ENCODE peak calls at places on chromosomes 11 and 22, in nine cellular contexts. One of them, this sample, is unnamed.

GRCh38 chr11:118895093-118896039 is 11.7 kb downstream of the CXCR5 start:
- DNase-seq in left ventricle myocardium inferior: no peak
- DNase-seq in dorsolateral prefrontal cortex: no peak
- DNase-seq in stomach: no peak
- DNase-seq in brain microvascular endothelial cell: no peak
- DNase-seq in K562: no peak
- DNase-seq in thoracic aorta: no peak
- DNase-seq in uterus: no peak
- DNase-seq in upper lobe of left lung: peak; percentile 46
- DNase-seq in this sample: no peak

GRCh38 chr11:18865951-18866350 is 73.3 kb downstream of the MRGPRX1 start:
- DNase-seq in thoracic aorta: no peak
- DNase-seq in brain microvascular endothelial cell: no peak
- DNase-seq in upper lobe of left lung: no peak
- DNase-seq in stomach: no peak
- DNase-seq in left ventricle myocardium inferior: no peak
- DNase-seq in K562: no peak
- DNase-seq in uterus: no peak
- DNase-seq in dorsolateral prefrontal cortex: no peak
- DNase-seq in this sample: no peak

GRCh38 chr22:33597274-33597985 is 322.8 kb downstream of the LARGE1 start:
- DNase-seq in dorsolateral prefrontal cortex: no peak
- DNase-seq in uterus: no peak
- DNase-seq in K562: no peak
- DNase-seq in upper lobe of left lung: no peak
- DNase-seq in stomach: no peak
- DNase-seq in brain microvascular endothelial cell: no peak
- DNase-seq in left ventricle myocardium inferior: peak; percentile 25
- DNase-seq in thoracic aorta: no peak
- DNase-seq in this sample: no peak

GRCh38 chr11:114059278-114059983 is at the start of gene ZBTB16:
- DNase-seq in uterus: peak; percentile 87
- DNase-seq in left ventricle myocardium inferior: peak; percentile 93
- DNase-seq in thoracic aorta: peak; percentile 56
- DNase-seq in upper lobe of left lung: peak; percentile 95
- DNase-seq in dorsolateral prefrontal cortex: peak; percentile 92
- DNase-seq in K562: no peak
- DNase-seq in stomach: peak; percentile 86
- DNase-seq in brain microvascular endothelial cell: no peak
- DNase-seq in this sample: no peak

GRCh38 chr11:67542169-67542568 is 18.9 kb upstream of the CABP2 start:
- DNase-seq in stomach: no peak
- DNase-seq in thoracic aorta: no peak
- DNase-seq in K562: no peak
- DNase-seq in left ventricle myocardium inferior: no peak
- DNase-seq in dorsolateral prefrontal cortex: no peak
- DNase-seq in uterus: no peak
- DNase-seq in upper lobe of left lung: no peak
- DNase-seq in brain microvascular endothelial cell: no peak
- DNase-seq in this sample: no peak

GRCh38 chr11:58179648-58180047 is 9.2 kb upstream of the OR9Q2 start:
- DNase-seq in K562: peak; percentile 19
- DNase-seq in left ventricle myocardium inferior: peak; percentile 13
- DNase-seq in thoracic aorta: no peak
- DNase-seq in stomach: no peak
- DNase-seq in upper lobe of left lung: no peak
- DNase-seq in brain microvascular endothelial cell: no peak
- DNase-seq in dorsolateral prefrontal cortex: no peak
- DNase-seq in uterus: no peak
- DNase-seq in this sample: no peak

GRCh38 chr22:47059701-47060161 is 297.3 kb downstream of the TBC1D22A start:
- DNase-seq in brain microvascular endothelial cell: no peak
- DNase-seq in K562: no peak
- DNase-seq in thoracic aorta: no peak
- DNase-seq in left ventricle myocardium inferior: no peak
- DNase-seq in uterus: no peak
- DNase-seq in dorsolateral prefrontal cortex: no peak
- DNase-seq in upper lobe of left lung: peak; percentile 29
- DNase-seq in stomach: no peak
- DNase-seq in this sample: no peak

GRCh38 chr11:39221739-39222138 is 2237.7 kb downstream of the LRRC4C start:
- DNase-seq in stomach: no peak
- DNase-seq in upper lobe of left lung: no peak
- DNase-seq in uterus: no peak
- DNase-seq in brain microvascular endothelial cell: no peak
- DNase-seq in K562: no peak
- DNase-seq in thoracic aorta: no peak
- DNase-seq in left ventricle myocardium inferior: no peak
- DNase-seq in dorsolateral prefrontal cortex: no peak
- DNase-seq in this sample: no peak

GRCh38 chr11:134667175-134667500 is 255.1 kb upstream of the B3GAT1 start:
- DNase-seq in dorsolateral prefrontal cortex: no peak
- DNase-seq in upper lobe of left lung: no peak
- DNase-seq in thoracic aorta: no peak
- DNase-seq in brain microvascular endothelial cell: no peak
- DNase-seq in K562: no peak
- DNase-seq in stomach: no peak
- DNase-seq in left ventricle myocardium inferior: no peak
- DNase-seq in uterus: no peak
- DNase-seq in this sample: no peak

GRCh38 chr11:2587976-2588748 is 111.6 kb downstream of the KCNQ1OT1 start:
- DNase-seq in uterus: no peak
- DNase-seq in stomach: peak; percentile 14
- DNase-seq in brain microvascular endothelial cell: no peak
- DNase-seq in dorsolateral prefrontal cortex: peak; percentile 20
- DNase-seq in left ventricle myocardium inferior: peak; percentile 10
- DNase-seq in thoracic aorta: no peak
- DNase-seq in K562: peak; percentile 3
- DNase-seq in upper lobe of left lung: peak; percentile 72
- DNase-seq in this sample: no peak

GRCh38 chr11:113675003-113675471 is 31.1 kb downstream of the TMPRSS5 start:
- DNase-seq in thoracic aorta: no peak
- DNase-seq in upper lobe of left lung: no peak
- DNase-seq in stomach: no peak
- DNase-seq in K562: peak; percentile 38
- DNase-seq in uterus: no peak
- DNase-seq in left ventricle myocardium inferior: no peak
- DNase-seq in dorsolateral prefrontal cortex: no peak
- DNase-seq in brain microvascular endothelial cell: peak; percentile 93
- DNase-seq in this sample: no peak

GRCh38 chr11:86255896-86256295 is 11.3 kb downstream of the EED start:
- DNase-seq in thoracic aorta: no peak
- DNase-seq in K562: no peak
- DNase-seq in dorsolateral prefrontal cortex: no peak
- DNase-seq in brain microvascular endothelial cell: no peak
- DNase-seq in left ventricle myocardium inferior: no peak
- DNase-seq in upper lobe of left lung: no peak
- DNase-seq in uterus: no peak
- DNase-seq in stomach: no peak
- DNase-seq in this sample: no peak

GRCh38 chr22:49751968-49752597 is 75.6 kb downstream of the BRD1 start:
- DNase-seq in thoracic aorta: no peak
- DNase-seq in dorsolateral prefrontal cortex: no peak
- DNase-seq in stomach: no peak
- DNase-seq in left ventricle myocardium inferior: peak; percentile 10
- DNase-seq in brain microvascular endothelial cell: no peak
- DNase-seq in upper lobe of left lung: no peak
- DNase-seq in uterus: no peak
- DNase-seq in K562: peak; percentile 67
- DNase-seq in this sample: no peak

GRCh38 chr11:118265954-118266353 is 1.9 kb upstream of the MPZL2 start:
- DNase-seq in K562: no peak
- DNase-seq in upper lobe of left lung: no peak
- DNase-seq in stomach: peak; percentile 87
- DNase-seq in left ventricle myocardium inferior: peak; percentile 20
- DNase-seq in dorsolateral prefrontal cortex: no peak
- DNase-seq in brain microvascular endothelial cell: no peak
- DNase-seq in uterus: peak; percentile 22
- DNase-seq in thoracic aorta: no peak
- DNase-seq in this sample: no peak

DNA sequence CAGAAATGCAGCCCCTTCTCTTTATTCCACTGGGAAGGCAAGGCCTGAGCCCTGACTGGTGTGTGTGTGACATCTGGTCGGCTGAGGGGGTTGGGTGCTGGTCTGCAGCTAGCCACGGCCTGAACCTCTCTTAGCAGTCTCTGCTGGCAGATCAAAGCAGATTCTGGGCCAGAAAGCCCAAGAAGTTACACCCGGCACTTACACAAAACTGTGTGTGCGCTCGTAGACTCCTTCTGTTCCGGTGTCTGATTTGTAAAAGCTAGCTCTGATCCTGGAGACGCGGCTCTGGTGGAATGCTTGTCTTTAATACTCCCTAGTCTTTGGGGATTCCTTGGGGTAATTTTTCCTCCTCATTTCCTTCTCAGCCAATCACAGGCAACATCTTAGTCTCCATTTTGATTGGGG is 5.5 kb downstream of the PKNOX2 start:
- DNase-seq in thoracic aorta: no peak
- DNase-seq in stomach: no peak
- DNase-seq in dorsolateral prefrontal cortex: no peak
- DNase-seq in uterus: no peak
- DNase-seq in K562: no peak
- DNase-seq in upper lobe of left lung: no peak
- DNase-seq in brain microvascular endothelial cell: peak; percentile 37
- DNase-seq in left ventricle myocardium inferior: peak; percentile 50
- DNase-seq in this sample: no peak
- H3K27me3 ChIP-seq in thoracic aorta: no peaks in the 10 kb centered on the region
- H3K27me3 ChIP-seq in stomach: peaks cover 29% of the 10 kb centered on the region
- H3K27me3 ChIP-seq in dorsolateral prefrontal cortex: no peaks in the 10 kb centered on the region
- H3K27me3 ChIP-seq in uterus: no peaks in the 10 kb centered on the region
- H3K27me3 ChIP-seq in K562: peaks cover 31% of the 10 kb centered on the region
- H3K27me3 ChIP-seq in upper lobe of left lung: peaks cover 8% of the 10 kb centered on the region
- H3K27me3 ChIP-seq in brain microvascular endothelial cell: no peaks in the 10 kb centered on the region
- H3K27me3 ChIP-seq in left ventricle myocardium inferior: peaks cover 35% of the 10 kb centered on the region
- H3K27me3 ChIP-seq in this sample: peaks cover 4% of the 10 kb centered on the region

GRCh38 chr11:9091044-9091936 is at the start of gene SCUBE2:
- DNase-seq in dorsolateral prefrontal cortex: no peak
- DNase-seq in brain microvascular endothelial cell: no peak
- DNase-seq in K562: no peak
- DNase-seq in thoracic aorta: no peak
- DNase-seq in stomach: no peak
- DNase-seq in left ventricle myocardium inferior: no peak
- DNase-seq in uterus: no peak
- DNase-seq in upper lobe of left lung: peak; percentile 88
- DNase-seq in this sample: no peak

GRCh38 chr11:9095421-9095820 is 4.0 kb upstream of the SCUBE2 start:
- DNase-seq in K562: no peak
- DNase-seq in brain microvascular endothelial cell: no peak
- DNase-seq in uterus: no peak
- DNase-seq in upper lobe of left lung: no peak
- DNase-seq in dorsolateral prefrontal cortex: no peak
- DNase-seq in stomach: no peak
- DNase-seq in left ventricle myocardium inferior: no peak
- DNase-seq in thoracic aorta: no peak
- DNase-seq in this sample: no peak

GRCh38 chr11:9094420-9094819 is 3.0 kb upstream of the SCUBE2 start:
- DNase-seq in left ventricle myocardium inferior: no peak
- DNase-seq in uterus: no peak
- DNase-seq in K562: no peak
- DNase-seq in stomach: no peak
- DNase-seq in brain microvascular endothelial cell: no peak
- DNase-seq in dorsolateral prefrontal cortex: no peak
- DNase-seq in thoracic aorta: no peak
- DNase-seq in upper lobe of left lung: peak; percentile 50
- DNase-seq in this sample: no peak

GRCh38 chr11:9092085-9092484 is 686 bp upstream of the SCUBE2 start:
- DNase-seq in upper lobe of left lung: no peak
- DNase-seq in thoracic aorta: no peak
- DNase-seq in brain microvascular endothelial cell: no peak
- DNase-seq in dorsolateral prefrontal cortex: no peak
- DNase-seq in left ventricle myocardium inferior: no peak
- DNase-seq in stomach: no peak
- DNase-seq in K562: no peak
- DNase-seq in uterus: no peak
- DNase-seq in this sample: no peak

GRCh38 chr11:9092846-9093778 is 1.7 kb upstream of the SCUBE2 start:
- DNase-seq in uterus: no peak
- DNase-seq in left ventricle myocardium inferior: no peak
- DNase-seq in dorsolateral prefrontal cortex: no peak
- DNase-seq in K562: no peak
- DNase-seq in brain microvascular endothelial cell: no peak
- DNase-seq in thoracic aorta: no peak
- DNase-seq in stomach: no peak
- DNase-seq in upper lobe of left lung: no peak
- DNase-seq in this sample: no peak
- TF ChIP-seq CTCF in uterus: no peak
- TF ChIP-seq CTCF in left ventricle myocardium inferior: peak; percentile 15
- TF ChIP-seq CTCF in dorsolateral prefrontal cortex: no peak
- TF ChIP-seq CTCF in K562: no peak
- TF ChIP-seq CTCF in brain microvascular endothelial cell: peak; percentile 58
- TF ChIP-seq CTCF in thoracic aorta: peak; percentile 8
- TF ChIP-seq CTCF in stomach: no peak
- TF ChIP-seq CTCF in upper lobe of left lung: no peak
- TF ChIP-seq CTCF in this sample: peak; percentile 26

DNA sequence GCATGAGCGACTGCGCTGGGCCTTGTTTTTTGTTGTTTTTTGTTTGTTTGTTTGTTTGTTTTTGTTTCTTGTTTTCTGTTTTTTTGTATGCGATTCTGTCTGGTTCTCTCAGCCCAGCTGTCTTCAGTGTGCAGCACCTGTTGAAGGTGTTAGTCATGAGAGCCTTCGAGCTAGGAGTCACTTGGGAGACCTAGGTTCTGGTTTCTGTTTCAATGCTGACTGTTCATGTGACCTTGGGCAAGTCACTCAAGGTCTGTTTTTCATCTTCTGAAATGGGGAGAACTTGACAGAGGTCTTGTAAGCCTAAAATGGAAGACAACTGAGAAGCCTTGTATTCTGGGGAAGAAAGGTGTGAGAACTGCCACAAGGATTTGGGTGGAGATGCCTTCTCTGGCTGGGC is 1.8 kb downstream of the DCPS start:
- DNase-seq in uterus: no peak
- DNase-seq in left ventricle myocardium inferior: no peak
- DNase-seq in dorsolateral prefrontal cortex: no peak
- DNase-seq in K562: no peak
- DNase-seq in upper lobe of left lung: no peak
- DNase-seq in brain microvascular endothelial cell: no peak
- DNase-seq in thoracic aorta: no peak
- DNase-seq in stomach: no peak
- DNase-seq in this sample: no peak
- H3K4me3 ChIP-seq in uterus: no peak overlapping the region
- H3K4me3 ChIP-seq in left ventricle myocardium inferior: no peak overlapping the region
- H3K4me3 ChIP-seq in dorsolateral prefrontal cortex: no peak overlapping the region
- H3K4me3 ChIP-seq in K562: no peak overlapping the region
- H3K4me3 ChIP-seq in upper lobe of left lung: no peak overlapping the region
- H3K4me3 ChIP-seq in brain microvascular endothelial cell: no peak overlapping the region
- H3K4me3 ChIP-seq in thoracic aorta: no peak overlapping the region
- H3K4me3 ChIP-seq in stomach: no peak overlapping the region
- H3K4me3 ChIP-seq in this sample: no peak overlapping the region

DNA sequence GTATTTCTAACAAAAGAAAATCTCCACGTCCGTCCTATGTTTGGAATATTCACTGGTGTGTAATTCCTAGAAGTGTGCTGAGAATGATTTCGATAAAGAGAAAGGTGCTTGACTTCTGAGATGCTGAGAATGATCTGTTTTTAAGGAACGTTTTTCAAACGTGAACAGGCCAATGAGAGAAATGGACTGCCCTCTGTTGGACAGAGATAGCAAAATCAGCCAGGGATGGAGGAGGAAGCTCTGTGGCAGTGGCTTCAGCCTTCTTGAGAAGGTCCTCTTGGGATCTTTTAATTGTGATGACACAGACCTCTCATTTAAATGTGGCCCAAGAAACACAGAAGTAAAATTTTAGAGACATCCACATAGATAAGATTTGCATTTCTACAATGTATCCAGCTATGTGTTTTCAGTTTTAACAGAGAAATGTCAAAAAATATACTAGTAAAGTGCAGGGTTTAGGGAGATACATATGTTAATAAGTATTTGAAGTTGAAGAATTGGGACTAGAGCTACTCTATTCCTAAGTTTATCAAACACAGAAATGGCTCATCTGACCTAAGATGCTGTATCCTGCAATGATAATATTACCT is 84.0 kb upstream of the RCN1 start:
- DNase-seq in uterus: no peak
- DNase-seq in K562: peak; percentile 47
- DNase-seq in left ventricle myocardium inferior: no peak
- DNase-seq in thoracic aorta: no peak
- DNase-seq in upper lobe of left lung: no peak
- DNase-seq in stomach: no peak
- DNase-seq in dorsolateral prefrontal cortex: no peak
- DNase-seq in brain microvascular endothelial cell: peak; percentile 46
- DNase-seq in this sample: no peak
- H3K27me3 ChIP-seq in uterus: no peaks in the 10 kb centered on the region
- H3K27me3 ChIP-seq in K562: no peaks in the 10 kb centered on the region
- H3K27me3 ChIP-seq in left ventricle myocardium inferior: peaks cover 99% of the 10 kb centered on the region
- H3K27me3 ChIP-seq in thoracic aorta: no peaks in the 10 kb centered on the region
- H3K27me3 ChIP-seq in upper lobe of left lung: no peaks in the 10 kb centered on the region
- H3K27me3 ChIP-seq in stomach: peaks cover 61% of the 10 kb centered on the region
- H3K27me3 ChIP-seq in dorsolateral prefrontal cortex: peaks cover 22% of the 10 kb centered on the region
- H3K27me3 ChIP-seq in brain microvascular endothelial cell: peaks cover 10% of the 10 kb centered on the region
- H3K27me3 ChIP-seq in this sample: no peaks in the 10 kb centered on the region